ENCODE peak calls at places on chromosomes 4 and X, in nine cellular contexts. One of them, this sample, is unnamed.

GRCh38 chrX:106415276-106415895 is 196.4 kb upstream of the RADX start:
- DNase-seq in GM13976: peak
- DNase-seq in T-cell: no peak
- DNase-seq in transverse colon: no peak
- DNase-seq in SK-N-DZ: peak
- DNase-seq in CD4-positive, alpha-beta T cell: no peak
- DNase-seq in T-helper 1 cell: no peak
- DNase-seq in NCI-H2029: no peak
- DNase-seq in activated CD4-positive, alpha-beta T cell treated with anti-CD3 and anti-CD28 coated beads for 24 hours: no peak
- DNase-seq in this sample: peak

GRCh38 chr4:151415978-151416377 is 7.0 kb downstream of the FHIP1A start:
- DNase-seq in SK-N-DZ: no peak
- DNase-seq in T-helper 1 cell: no peak
- DNase-seq in activated CD4-positive, alpha-beta T cell treated with anti-CD3 and anti-CD28 coated beads for 24 hours: no peak
- DNase-seq in T-cell: no peak
- DNase-seq in NCI-H2029: no peak
- DNase-seq in CD4-positive, alpha-beta T cell: no peak
- DNase-seq in transverse colon: no peak
- DNase-seq in GM13976: no peak
- DNase-seq in this sample: no peak

GRCh38 chr4:20474119-20474518 is 222.4 kb downstream of the SLIT2 start:
- DNase-seq in GM13976: no peak
- DNase-seq in transverse colon: no peak
- DNase-seq in activated CD4-positive, alpha-beta T cell treated with anti-CD3 and anti-CD28 coated beads for 24 hours: no peak
- DNase-seq in CD4-positive, alpha-beta T cell: no peak
- DNase-seq in T-helper 1 cell: no peak
- DNase-seq in NCI-H2029: no peak
- DNase-seq in T-cell: no peak
- DNase-seq in SK-N-DZ: no peak
- DNase-seq in this sample: no peak

GRCh38 chr4:188127157-188127874 is 11.9 kb upstream of the TRIML1 start:
- DNase-seq in T-helper 1 cell: no peak
- DNase-seq in transverse colon: no peak
- DNase-seq in T-cell: no peak
- DNase-seq in GM13976: no peak
- DNase-seq in CD4-positive, alpha-beta T cell: no peak
- DNase-seq in activated CD4-positive, alpha-beta T cell treated with anti-CD3 and anti-CD28 coated beads for 24 hours: no peak
- DNase-seq in SK-N-DZ: no peak
- DNase-seq in NCI-H2029: no peak
- DNase-seq in this sample: no peak

GRCh38 chr4:155709878-155710277 is 43.2 kb downstream of the GUCY1A1 start:
- DNase-seq in T-helper 1 cell: no peak
- DNase-seq in GM13976: no peak
- DNase-seq in T-cell: no peak
- DNase-seq in transverse colon: no peak
- DNase-seq in CD4-positive, alpha-beta T cell: no peak
- DNase-seq in SK-N-DZ: no peak
- DNase-seq in NCI-H2029: no peak
- DNase-seq in activated CD4-positive, alpha-beta T cell treated with anti-CD3 and anti-CD28 coated beads for 24 hours: no peak
- DNase-seq in this sample: no peak

GRCh38 chr4:117324851-117325491 is 239.6 kb upstream of the TRAM1L1 start:
- DNase-seq in T-cell: no peak
- DNase-seq in GM13976: no peak
- DNase-seq in SK-N-DZ: no peak
- DNase-seq in NCI-H2029: no peak
- DNase-seq in CD4-positive, alpha-beta T cell: no peak
- DNase-seq in T-helper 1 cell: no peak
- DNase-seq in activated CD4-positive, alpha-beta T cell treated with anti-CD3 and anti-CD28 coated beads for 24 hours: no peak
- DNase-seq in transverse colon: no peak
- DNase-seq in this sample: no peak

GRCh38 chr4:163048447-163048846 is 118.2 kb downstream of the NAF1 start:
- DNase-seq in activated CD4-positive, alpha-beta T cell treated with anti-CD3 and anti-CD28 coated beads for 24 hours: no peak
- DNase-seq in transverse colon: peak
- DNase-seq in CD4-positive, alpha-beta T cell: no peak
- DNase-seq in T-cell: no peak
- DNase-seq in GM13976: peak
- DNase-seq in NCI-H2029: no peak
- DNase-seq in SK-N-DZ: peak
- DNase-seq in T-helper 1 cell: no peak
- DNase-seq in this sample: no peak

GRCh38 chrX:51487960-51488267 is 8.5 kb downstream of the NUDT11 start:
- DNase-seq in activated CD4-positive, alpha-beta T cell treated with anti-CD3 and anti-CD28 coated beads for 24 hours: no peak
- DNase-seq in SK-N-DZ: no peak
- DNase-seq in T-cell: no peak
- DNase-seq in T-helper 1 cell: no peak
- DNase-seq in transverse colon: no peak
- DNase-seq in NCI-H2029: no peak
- DNase-seq in CD4-positive, alpha-beta T cell: no peak
- DNase-seq in GM13976: no peak
- DNase-seq in this sample: no peak

GRCh38 chr4:108555701-108556100 is 64.7 kb upstream of the RPL34 start:
- DNase-seq in SK-N-DZ: no peak
- DNase-seq in GM13976: no peak
- DNase-seq in activated CD4-positive, alpha-beta T cell treated with anti-CD3 and anti-CD28 coated beads for 24 hours: no peak
- DNase-seq in transverse colon: no peak
- DNase-seq in T-helper 1 cell: no peak
- DNase-seq in T-cell: no peak
- DNase-seq in NCI-H2029: no peak
- DNase-seq in CD4-positive, alpha-beta T cell: no peak
- DNase-seq in this sample: no peak

GRCh38 chrX:155880586-155881157 is 473 bp upstream of the VAMP7 start:
- DNase-seq in SK-N-DZ: no peak
- DNase-seq in GM13976: no peak
- DNase-seq in transverse colon: no peak
- DNase-seq in activated CD4-positive, alpha-beta T cell treated with anti-CD3 and anti-CD28 coated beads for 24 hours: no peak
- DNase-seq in CD4-positive, alpha-beta T cell: no peak
- DNase-seq in T-helper 1 cell: no peak
- DNase-seq in T-cell: no peak
- DNase-seq in NCI-H2029: no peak
- DNase-seq in this sample: no peak

GRCh38 chr4:7063362-7063761 is 4.5 kb downstream of the GRPEL1 start:
- DNase-seq in GM13976: no peak
- DNase-seq in T-cell: no peak
- DNase-seq in T-helper 1 cell: no peak
- DNase-seq in activated CD4-positive, alpha-beta T cell treated with anti-CD3 and anti-CD28 coated beads for 24 hours: no peak
- DNase-seq in transverse colon: no peak
- DNase-seq in CD4-positive, alpha-beta T cell: no peak
- DNase-seq in NCI-H2029: no peak
- DNase-seq in SK-N-DZ: no peak
- DNase-seq in this sample: no peak

GRCh38 chr4:156538210-156538609 is 433.4 kb downstream of the PDGFC start:
- DNase-seq in NCI-H2029: no peak
- DNase-seq in SK-N-DZ: no peak
- DNase-seq in T-helper 1 cell: no peak
- DNase-seq in GM13976: no peak
- DNase-seq in activated CD4-positive, alpha-beta T cell treated with anti-CD3 and anti-CD28 coated beads for 24 hours: no peak
- DNase-seq in transverse colon: no peak
- DNase-seq in T-cell: no peak
- DNase-seq in CD4-positive, alpha-beta T cell: no peak
- DNase-seq in this sample: no peak

GRCh38 chrX:129193357-129193756 is 329.9 kb downstream of the SMARCA1 start:
- DNase-seq in T-cell: no peak
- DNase-seq in activated CD4-positive, alpha-beta T cell treated with anti-CD3 and anti-CD28 coated beads for 24 hours: no peak
- DNase-seq in T-helper 1 cell: no peak
- DNase-seq in SK-N-DZ: no peak
- DNase-seq in NCI-H2029: no peak
- DNase-seq in GM13976: no peak
- DNase-seq in transverse colon: peak
- DNase-seq in CD4-positive, alpha-beta T cell: no peak
- DNase-seq in this sample: no peak

GRCh38 chr4:13654158-13654797 is 26.8 kb upstream of the BOD1L1 start:
- DNase-seq in T-helper 1 cell: peak
- DNase-seq in transverse colon: peak
- DNase-seq in NCI-H2029: peak
- DNase-seq in CD4-positive, alpha-beta T cell: peak
- DNase-seq in activated CD4-positive, alpha-beta T cell treated with anti-CD3 and anti-CD28 coated beads for 24 hours: peak
- DNase-seq in GM13976: peak
- DNase-seq in SK-N-DZ: peak
- DNase-seq in T-cell: peak
- DNase-seq in this sample: peak

GRCh38 chr4:28254003-28254402 is 1393.4 kb downstream of the STIM2 start:
- DNase-seq in CD4-positive, alpha-beta T cell: no peak
- DNase-seq in transverse colon: no peak
- DNase-seq in NCI-H2029: no peak
- DNase-seq in T-helper 1 cell: no peak
- DNase-seq in SK-N-DZ: no peak
- DNase-seq in activated CD4-positive, alpha-beta T cell treated with anti-CD3 and anti-CD28 coated beads for 24 hours: no peak
- DNase-seq in GM13976: no peak
- DNase-seq in T-cell: no peak
- DNase-seq in this sample: no peak

GRCh38 chrX:117990438-117990837 is 126.2 kb downstream of the KLHL13 start:
- DNase-seq in T-cell: no peak
- DNase-seq in SK-N-DZ: no peak
- DNase-seq in activated CD4-positive, alpha-beta T cell treated with anti-CD3 and anti-CD28 coated beads for 24 hours: no peak
- DNase-seq in CD4-positive, alpha-beta T cell: no peak
- DNase-seq in GM13976: no peak
- DNase-seq in transverse colon: no peak
- DNase-seq in T-helper 1 cell: no peak
- DNase-seq in NCI-H2029: no peak
- DNase-seq in this sample: no peak